ENCODE peak calls at places on chromosomes 6 and 20, in four cellular contexts. N, J, F and I are unnamed samples.

GRCh38 chr6:56046576-56046975 is 171.2 kb upstream of the BMP5 start:
- DNase-seq in F (peak; percentile 67), N (no peak), J (no peak), I (peak; percentile 25)

GRCh38 chr6:44025226-44025625 is 102.0 kb downstream of the MRPL14 start:
- DNase-seq in J (no peak), F (no peak), N (no peak), I (no peak)

GRCh38 chr6:161409353-161409752 is 135.5 kb upstream of the AGPAT4 start:
- DNase-seq in J (no peak), N (no peak), F (no peak), I (no peak)

GRCh38 chr6:75372884-75373283 is 88.3 kb upstream of the TMEM30A start:
- DNase-seq in J (no peak), F (no peak), N (no peak), I (no peak)

GRCh38 chr20:44810391-44811149 is at the start of gene RIMS4:
- DNase-seq in N (no peak), J (peak; percentile 33), F (no peak), I (no peak)

GRCh38 chr20:56429496-56429895 is 17.4 kb downstream of the CASS4 start:
- DNase-seq in F (no peak), N (no peak), J (no peak), I (no peak)

GRCh38 chr6:57109905-57110304 is 19.9 kb downstream of the ZNF451 start:
- DNase-seq in F (no peak), J (no peak), N (no peak), I (no peak)

GRCh38 chr6:140816696-140817095 is 1316.0 kb upstream of the GJE1 start:
- DNase-seq in J (no peak), N (no peak), F (no peak), I (no peak)

GRCh38 chr6:90859612-90860011 is 272.7 kb upstream of the MAP3K7 start:
- DNase-seq in N (no peak), F (no peak), J (no peak), I (no peak)

GRCh38 chr20:58981564-58982364 is 708 bp downstream of the NELFCD start:
- DNase-seq in F (no peak), N (peak; percentile 44), J (peak; percentile 67), I (peak; percentile 24)

GRCh38 chr20:34337982-34338756 is 24.9 kb upstream of the ITCH start:
- DNase-seq in N (no peak), J (no peak), F (no peak), I (no peak)

GRCh38 chr20:5686381-5687105 is 63.7 kb upstream of the SHLD1 start:
- DNase-seq in J (no peak), N (no peak), F (no peak), I (no peak)

GRCh38 chr20:34538671-34539123 is 19.8 kb upstream of the MAP1LC3A start:
- DNase-seq in F (peak; percentile 75), J (no peak), N (peak; percentile 34), I (peak; percentile 60)

GRCh38 chr6:149114167-149114566 is 203.3 kb upstream of the TAB2 start:
- DNase-seq in F (peak; percentile 78), N (no peak), J (no peak), I (no peak)

GRCh38 chr20:56765172-56766073 is 136.3 kb downstream of the TFAP2C start:
- DNase-seq in J (no peak), F (no peak), N (no peak), I (no peak)

GRCh38 chr20:10985536-10985935 is 311.7 kb upstream of the JAG1 start:
- DNase-seq in N (no peak), J (no peak), F (no peak), I (no peak)

GRCh38 chr6:20532881-20533280 is 1.4 kb upstream of the CDKAL1 start:
- DNase-seq in F (no peak), J (no peak), N (no peak), I (no peak)

GRCh38 chr6:81788748-81789147 is 36.3 kb upstream of the TENT5A start:
- DNase-seq in N (no peak), J (no peak), F (no peak), I (no peak)

DNA sequence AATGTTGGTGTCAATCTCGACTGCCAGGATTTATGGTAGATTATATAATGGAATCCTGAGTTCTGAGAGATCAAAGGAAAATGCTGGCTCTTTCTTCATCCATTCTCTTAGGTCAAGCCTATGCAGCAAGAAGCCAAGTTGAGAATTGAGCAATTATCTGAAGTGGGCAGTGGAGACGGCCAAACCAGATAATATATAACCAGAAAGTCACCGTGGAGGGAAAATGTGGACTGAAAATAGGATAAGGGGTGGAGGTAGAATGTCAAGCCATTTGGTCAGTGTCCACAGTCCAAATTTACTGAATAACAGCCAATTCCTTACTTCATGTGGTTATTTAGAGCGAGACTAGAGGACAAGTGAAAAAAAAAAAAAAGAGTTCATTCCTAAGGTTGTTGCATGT is 107.8 kb upstream of the ESR1 start:
- DNase-seq in J (no peak), F (no peak), N (no peak), I (no peak)
- TF ChIP-seq EP300 in J (no peak), F (no peak), N (no peak), I (no peak)

GRCh38 chr6:96795481-96795880 is 41.8 kb downstream of the GPR63 start:
- DNase-seq in J (no peak), N (no peak), F (no peak), I (no peak)
- TF ChIP-seq EP300 in J (no peak), N (no peak), F (no peak), I (no peak)

GRCh38 chr6:107114213-107114871 is 973 bp downstream of the BEND3 start:
- DNase-seq in J (peak; percentile 68), N (peak; percentile 91), F (peak; percentile 90), I (peak; percentile 92)
- TF ChIP-seq EP300 in J (no peak), N (no peak), F (no peak), I (no peak)

GRCh38 chr6:76790881-76791280 is 672.4 kb downstream of the HTR1B start:
- DNase-seq in N (no peak), F (no peak), J (no peak), I (no peak)

GRCh38 chr6:76790045-76790796 is 673.1 kb downstream of the HTR1B start:
- DNase-seq in N (no peak), F (no peak), J (no peak), I (peak; percentile 27)

GRCh38 chr6:76788154-76788553 is 675.1 kb downstream of the HTR1B start:
- DNase-seq in N (no peak), F (no peak), J (no peak), I (no peak)

GRCh38 chr6:76792394-76792793 is 670.9 kb downstream of the HTR1B start:
- DNase-seq in F (no peak), J (no peak), N (no peak), I (no peak)

DNA sequence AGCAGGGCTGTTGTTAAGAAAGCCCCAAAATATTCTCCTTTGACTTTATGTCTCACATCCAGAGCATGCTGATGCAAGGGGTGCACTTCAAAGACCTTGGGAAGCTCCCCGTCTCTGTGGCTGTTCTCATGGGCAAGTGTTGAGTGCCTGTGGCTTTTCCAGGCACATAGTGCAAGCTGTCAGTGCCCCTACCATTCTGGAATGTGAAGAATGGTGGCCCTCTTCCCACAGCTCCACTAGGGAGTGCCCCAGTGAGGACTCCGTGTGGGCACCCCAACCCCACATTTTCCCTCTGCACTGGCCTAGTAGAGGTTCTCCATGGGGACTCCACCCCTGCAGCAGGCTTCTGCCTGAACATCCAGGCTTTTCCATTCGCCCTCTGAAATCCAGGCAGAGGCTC is 673.7 kb downstream of the HTR1B start:
- DNase-seq in F (no peak), J (no peak), N (no peak), I (no peak)
- TF ChIP-seq EP300 in F (no peak), J (no peak), N (no peak), I (no peak)

GRCh38 chr6:135117413-135117968 is 62.9 kb upstream of the HBS1L start:
- DNase-seq in N (no peak), F (no peak), J (no peak), I (no peak)
- TF ChIP-seq EP300 in N (no peak), F (no peak), J (no peak), I (no peak)

DNA sequence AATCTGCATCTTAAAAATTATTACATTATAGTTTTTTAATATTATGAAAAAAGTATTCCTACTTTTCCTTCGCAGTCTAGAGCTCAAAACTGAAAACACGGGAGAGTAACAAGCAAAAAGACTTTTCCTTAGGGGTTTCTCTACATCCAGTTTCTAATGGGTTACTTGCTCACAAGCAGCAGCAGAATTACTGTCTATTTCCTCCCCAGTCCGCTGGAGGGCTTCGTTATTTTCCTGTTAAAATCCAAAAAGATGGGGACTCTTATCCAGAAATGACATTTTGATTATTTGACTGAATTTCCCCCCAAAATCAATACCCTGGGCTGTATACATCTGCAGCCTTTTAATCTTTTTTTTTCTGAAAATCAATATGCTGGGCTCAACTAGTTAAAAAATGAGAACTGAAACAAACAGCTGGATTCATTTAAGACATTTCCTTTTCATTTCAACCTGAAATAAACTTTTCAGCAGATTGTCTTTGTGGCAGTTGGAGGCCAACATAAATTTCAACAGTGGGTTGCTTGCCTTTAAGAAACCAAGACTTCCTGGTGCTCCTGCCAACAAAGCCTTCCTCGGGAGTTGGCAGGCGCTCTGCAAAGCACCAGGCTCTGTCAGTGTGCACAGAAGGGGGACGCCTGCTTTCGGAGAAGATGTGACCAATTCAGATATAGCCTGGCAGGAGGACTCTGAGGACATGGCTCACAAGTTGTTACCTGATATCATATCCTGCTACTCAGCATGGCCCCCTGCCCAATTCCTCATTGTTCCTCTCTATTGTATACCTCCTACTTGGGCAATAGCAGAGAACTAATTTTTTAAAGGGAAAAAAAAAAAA is 204.7 kb upstream of the ARG1 start:
- DNase-seq in J (no peak), N (no peak), F (no peak), I (peak; percentile 80)
- TF ChIP-seq EP300 in J (no peak), N (no peak), F (no peak), I (no peak)

GRCh38 chr6:27688014-27688586 is 215.2 kb upstream of the ZNF184 start:
- DNase-seq in F (peak; percentile 90), J (peak; percentile 79), N (peak; percentile 82), I (peak; percentile 67)
- TF ChIP-seq EP300 in F (no peak), J (no peak), N (no peak), I (no peak)

GRCh38 chr20:4136078-4136966 is 121.0 kb upstream of the RNF24 start:
- DNase-seq in J (peak; percentile 75), F (no peak), N (no peak), I (no peak)
- TF ChIP-seq EP300 in J (no peak), F (no peak), N (no peak), I (no peak)

GRCh38 chr20:63224272-63225081 is 8.5 kb upstream of the YTHDF1 start:
- DNase-seq in N (peak; percentile 76), J (peak; percentile 60), F (peak; percentile 78), I (peak; percentile 74)

GRCh38 chr20:63220696-63221399 is 4.9 kb upstream of the YTHDF1 start:
- DNase-seq in N (no peak), F (no peak), J (no peak), I (no peak)

GRCh38 chr20:63223826-63224207 is 7.9 kb upstream of the YTHDF1 start:
- DNase-seq in J (no peak), F (no peak), N (no peak), I (no peak)

GRCh38 chr20:63223121-63223825 is 7.3 kb upstream of the YTHDF1 start:
- DNase-seq in N (no peak), J (peak; percentile 48), F (no peak), I (peak; percentile 47)

DNA sequence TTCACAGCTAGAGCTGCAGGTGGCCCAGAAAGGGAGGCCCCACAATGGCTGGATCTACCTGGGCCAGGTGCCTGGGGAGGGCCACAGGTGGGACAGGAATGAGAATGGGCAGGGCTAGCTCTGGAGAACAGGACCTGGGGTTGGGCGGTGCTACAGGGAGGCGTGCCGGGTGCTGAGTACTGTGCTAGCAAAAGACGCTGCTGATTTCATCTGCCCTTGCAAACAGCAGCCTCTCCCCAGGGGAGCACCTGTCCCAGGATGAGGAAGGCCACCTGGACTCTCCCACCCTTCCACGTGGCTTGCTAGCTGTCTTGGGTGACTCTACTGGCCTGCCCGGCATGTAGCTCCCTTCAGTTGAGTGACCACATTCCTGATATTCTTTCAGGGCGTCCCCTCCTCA is 6.6 kb upstream of the YTHDF1 start:
- DNase-seq in N (no peak), J (no peak), F (no peak), I (no peak)
- TF ChIP-seq EP300 in N (no peak), J (no peak), F (no peak), I (no peak)

GRCh38 chr6:38549180-38549579 is 90.5 kb downstream of the BTBD9 start:
- DNase-seq in F (no peak), N (no peak), J (no peak), I (no peak)
- TF ChIP-seq EP300 in F (no peak), N (no peak), J (no peak), I (no peak)